ENCODE peak calls at places on chromosomes 13 and 19, in six cellular contexts. One of them, this sample, is unnamed.

GRCh38 chr13:79995334-79995733 is 345.6 kb downstream of the SPRY2 start:
- DNase-seq in neuronal stem cell: no peak
- DNase-seq in H1: no peak
- DNase-seq in IMR-90: peak
- DNase-seq in H9: no peak
- DNase-seq in mesenchymal stem cell: peak
- DNase-seq in this sample: peak

GRCh38 chr19:805600-806550 is 8.6 kb downstream of the PTBP1 start:
- DNase-seq in neuronal stem cell: no peak
- DNase-seq in H9: no peak
- DNase-seq in H1: no peak
- DNase-seq in IMR-90: no peak
- DNase-seq in mesenchymal stem cell: no peak
- DNase-seq in this sample: no peak

GRCh38 chr19:58317481-58318072 is 9.2 kb upstream of the ZSCAN22 start:
- DNase-seq in H1: no peak
- DNase-seq in neuronal stem cell: peak
- DNase-seq in H9: no peak
- DNase-seq in IMR-90: peak
- DNase-seq in mesenchymal stem cell: peak
- DNase-seq in this sample: peak

GRCh38 chr19:18387395-18387794 is 1.4 kb downstream of the GDF15 start:
- DNase-seq in IMR-90: no peak
- DNase-seq in H9: no peak
- DNase-seq in H1: no peak
- DNase-seq in neuronal stem cell: no peak
- DNase-seq in mesenchymal stem cell: peak
- DNase-seq in this sample: no peak

GRCh38 chr19:34519602-34520001 is 38.0 kb downstream of the WTIP start:
- DNase-seq in H1: no peak
- DNase-seq in mesenchymal stem cell: no peak
- DNase-seq in neuronal stem cell: no peak
- DNase-seq in H9: no peak
- DNase-seq in IMR-90: no peak
- DNase-seq in this sample: no peak

GRCh38 chr19:45976180-45976579 is 2.5 kb upstream of the NOVA2 start:
- DNase-seq in mesenchymal stem cell: peak
- DNase-seq in IMR-90: no peak
- DNase-seq in H9: no peak
- DNase-seq in H1: no peak
- DNase-seq in neuronal stem cell: no peak
- DNase-seq in this sample: no peak

GRCh38 chr19:10389863-10390262 is 9.5 kb upstream of the TYK2 start:
- DNase-seq in IMR-90: no peak
- DNase-seq in H1: no peak
- DNase-seq in mesenchymal stem cell: no peak
- DNase-seq in neuronal stem cell: no peak
- DNase-seq in H9: peak
- DNase-seq in this sample: peak

GRCh38 chr19:36719687-36720556 is 32.5 kb downstream of the ZNF567 start:
- DNase-seq in neuronal stem cell: no peak
- DNase-seq in IMR-90: no peak
- DNase-seq in H9: no peak
- DNase-seq in mesenchymal stem cell: peak
- DNase-seq in H1: no peak
- DNase-seq in this sample: peak

GRCh38 chr19:55063492-55063843 is 520 bp upstream of the RDH13 start:
- DNase-seq in IMR-90: no peak
- DNase-seq in H1: no peak
- DNase-seq in mesenchymal stem cell: no peak
- DNase-seq in neuronal stem cell: no peak
- DNase-seq in H9: no peak
- DNase-seq in this sample: no peak

GRCh38 chr13:50094615-50095293 is 79.5 kb downstream of the KCNRG start:
- DNase-seq in H9: no peak
- DNase-seq in mesenchymal stem cell: no peak
- DNase-seq in neuronal stem cell: no peak
- DNase-seq in IMR-90: peak
- DNase-seq in H1: no peak
- DNase-seq in this sample: no peak

GRCh38 chr13:110560606-110561334 is 752 bp downstream of the RAB20 start:
- DNase-seq in neuronal stem cell: peak
- DNase-seq in H9: peak
- DNase-seq in H1: no peak
- DNase-seq in mesenchymal stem cell: peak
- DNase-seq in IMR-90: no peak
- DNase-seq in this sample: peak

GRCh38 chr13:111972261-111972780 is 94.6 kb upstream of the SOX1 start:
- DNase-seq in mesenchymal stem cell: no peak
- DNase-seq in IMR-90: no peak
- DNase-seq in neuronal stem cell: no peak
- DNase-seq in H1: no peak
- DNase-seq in H9: peak
- DNase-seq in this sample: no peak

GRCh38 chr13:33785384-33785783 is 32.6 kb upstream of the RFC3 start:
- DNase-seq in H9: no peak
- DNase-seq in H1: no peak
- DNase-seq in IMR-90: no peak
- DNase-seq in neuronal stem cell: no peak
- DNase-seq in mesenchymal stem cell: no peak
- DNase-seq in this sample: peak

GRCh38 chr19:38759590-38760003 is 13.7 kb downstream of the LGALS7 start:
- DNase-seq in IMR-90: no peak
- DNase-seq in mesenchymal stem cell: no peak
- DNase-seq in H1: no peak
- DNase-seq in H9: no peak
- DNase-seq in neuronal stem cell: no peak
- DNase-seq in this sample: no peak

GRCh38 chr19:40530091-40530901 is 46.4 kb upstream of the SHKBP1 start:
- DNase-seq in H1: no peak
- DNase-seq in neuronal stem cell: peak
- DNase-seq in mesenchymal stem cell: no peak
- DNase-seq in IMR-90: no peak
- DNase-seq in H9: peak
- DNase-seq in this sample: peak

GRCh38 chr13:111629933-111630332 is 309.5 kb downstream of the TEX29 start:
- DNase-seq in mesenchymal stem cell: no peak
- DNase-seq in H1: no peak
- DNase-seq in H9: peak
- DNase-seq in IMR-90: no peak
- DNase-seq in neuronal stem cell: no peak
- DNase-seq in this sample: no peak

GRCh38 chr19:588758-589692 is 656 bp upstream of the HCN2 start:
- DNase-seq in IMR-90: no peak
- DNase-seq in H9: peak
- DNase-seq in H1: no peak
- DNase-seq in mesenchymal stem cell: no peak
- DNase-seq in neuronal stem cell: no peak
- DNase-seq in this sample: no peak

GRCh38 chr19:35740423-35741215 is 1.6 kb downstream of the IGFLR1 start:
- DNase-seq in neuronal stem cell: peak
- DNase-seq in H1: peak
- DNase-seq in IMR-90: peak
- DNase-seq in mesenchymal stem cell: peak
- DNase-seq in H9: peak
- DNase-seq in this sample: peak

GRCh38 chr13:113748101-113748861 is 10.7 kb upstream of the TMEM255B start:
- DNase-seq in H1: no peak
- DNase-seq in neuronal stem cell: no peak
- DNase-seq in IMR-90: no peak
- DNase-seq in H9: no peak
- DNase-seq in mesenchymal stem cell: no peak
- DNase-seq in this sample: no peak

GRCh38 chr13:98664047-98664446 is 87.1 kb upstream of the STK24 start:
- DNase-seq in mesenchymal stem cell: peak
- DNase-seq in neuronal stem cell: no peak
- DNase-seq in IMR-90: peak
- DNase-seq in H1: no peak
- DNase-seq in H9: no peak
- DNase-seq in this sample: peak

GRCh38 chr19:19064098-19064722 is 416 bp downstream of the SLC25A42 start:
- DNase-seq in H9: no peak
- DNase-seq in IMR-90: no peak
- DNase-seq in mesenchymal stem cell: no peak
- DNase-seq in H1: no peak
- DNase-seq in neuronal stem cell: no peak
- DNase-seq in this sample: no peak

GRCh38 chr13:41458187-41458938 is 1.0 kb downstream of the RGCC start:
- DNase-seq in IMR-90: peak
- DNase-seq in mesenchymal stem cell: peak
- DNase-seq in H1: no peak
- DNase-seq in neuronal stem cell: no peak
- DNase-seq in H9: peak
- DNase-seq in this sample: peak

GRCh38 chr19:53881482-53882390 is at the start of gene PRKCG:
- DNase-seq in H1: no peak
- DNase-seq in mesenchymal stem cell: peak
- DNase-seq in IMR-90: no peak
- DNase-seq in H9: peak
- DNase-seq in neuronal stem cell: peak
- DNase-seq in this sample: peak

GRCh38 chr13:102913924-102914628 is 68.2 kb downstream of the ERCC5 start:
- DNase-seq in H1: no peak
- DNase-seq in H9: no peak
- DNase-seq in IMR-90: peak
- DNase-seq in mesenchymal stem cell: no peak
- DNase-seq in neuronal stem cell: no peak
- DNase-seq in this sample: no peak

GRCh38 chr19:15636026-15636425 is 4.7 kb upstream of the CYP4F3 start:
- DNase-seq in mesenchymal stem cell: no peak
- DNase-seq in neuronal stem cell: no peak
- DNase-seq in H9: no peak
- DNase-seq in IMR-90: no peak
- DNase-seq in H1: no peak
- DNase-seq in this sample: no peak

DNA sequence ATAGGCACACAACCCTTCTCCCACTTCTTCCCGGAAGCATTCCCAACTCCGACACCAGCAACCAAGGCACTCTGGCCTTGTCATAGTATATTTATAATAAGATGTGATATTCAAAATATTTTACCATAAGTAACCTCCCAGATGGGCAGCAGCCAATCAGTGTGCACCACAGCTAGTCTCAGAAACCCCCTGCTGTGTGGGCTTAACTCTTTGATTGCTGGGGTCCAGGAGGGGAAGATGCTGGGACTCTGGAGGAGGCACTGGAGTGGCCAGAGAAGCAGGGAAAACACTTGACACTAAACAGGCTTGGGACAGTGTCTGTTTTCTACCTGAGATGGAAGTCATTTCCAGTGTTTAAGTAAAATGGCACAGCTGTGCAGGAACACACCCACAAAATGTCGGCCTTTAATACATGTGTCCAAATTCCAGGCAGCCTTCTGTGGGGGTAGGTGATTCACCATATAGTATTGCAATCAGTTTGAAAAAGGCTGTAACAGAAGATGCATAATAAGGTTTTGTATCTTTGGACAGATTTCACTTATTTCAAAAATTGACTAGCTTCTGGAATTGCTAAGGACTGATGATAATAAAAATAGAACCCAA is 100.7 kb downstream of the MBNL2 start:
- DNase-seq in neuronal stem cell: no peak
- DNase-seq in H1: no peak
- DNase-seq in H9: no peak
- DNase-seq in mesenchymal stem cell: no peak
- DNase-seq in IMR-90: peak
- DNase-seq in this sample: no peak
- H3K27ac ChIP-seq in neuronal stem cell: no peak
- H3K27ac ChIP-seq in H1: no peak
- H3K27ac ChIP-seq in H9: no peak
- H3K27ac ChIP-seq in mesenchymal stem cell: no peak
- H3K27ac ChIP-seq in IMR-90: peak
- H3K27ac ChIP-seq in this sample: no peak

DNA sequence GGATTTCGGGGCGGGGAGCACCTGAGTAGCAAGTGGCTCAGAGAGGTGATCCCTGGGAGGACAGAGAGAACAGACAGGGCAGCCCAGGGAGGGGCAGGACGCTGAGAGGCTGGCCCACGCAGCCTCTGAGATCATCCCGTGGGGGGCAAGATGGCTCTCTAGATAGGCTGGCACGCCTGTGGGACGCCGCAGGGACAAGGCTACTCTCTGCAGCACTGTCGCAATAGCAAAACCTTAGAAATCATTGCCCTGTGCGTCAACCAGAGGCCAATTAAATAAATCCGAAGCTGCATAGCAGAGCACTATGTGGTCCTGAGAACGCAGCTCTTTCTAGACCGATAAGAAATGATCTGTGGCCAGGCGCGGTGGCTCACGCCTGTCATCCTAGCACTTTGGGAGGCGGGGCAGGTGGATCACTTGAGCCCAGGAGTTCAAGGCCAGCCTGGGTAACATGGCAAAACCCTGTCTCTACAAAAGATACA is 5.1 kb downstream of the PEX11G start:
- DNase-seq in H9: no peak
- DNase-seq in mesenchymal stem cell: no peak
- DNase-seq in H1: no peak
- DNase-seq in neuronal stem cell: no peak
- DNase-seq in IMR-90: no peak
- DNase-seq in this sample: no peak
- H3K4me2 ChIP-seq in H9: no peak
- H3K4me2 ChIP-seq in mesenchymal stem cell: no peak
- H3K4me2 ChIP-seq in H1: peak
- H3K4me2 ChIP-seq in neuronal stem cell: no peak
- H3K4me2 ChIP-seq in IMR-90: no peak
- H3K4me2 ChIP-seq in this sample: no peak

DNA sequence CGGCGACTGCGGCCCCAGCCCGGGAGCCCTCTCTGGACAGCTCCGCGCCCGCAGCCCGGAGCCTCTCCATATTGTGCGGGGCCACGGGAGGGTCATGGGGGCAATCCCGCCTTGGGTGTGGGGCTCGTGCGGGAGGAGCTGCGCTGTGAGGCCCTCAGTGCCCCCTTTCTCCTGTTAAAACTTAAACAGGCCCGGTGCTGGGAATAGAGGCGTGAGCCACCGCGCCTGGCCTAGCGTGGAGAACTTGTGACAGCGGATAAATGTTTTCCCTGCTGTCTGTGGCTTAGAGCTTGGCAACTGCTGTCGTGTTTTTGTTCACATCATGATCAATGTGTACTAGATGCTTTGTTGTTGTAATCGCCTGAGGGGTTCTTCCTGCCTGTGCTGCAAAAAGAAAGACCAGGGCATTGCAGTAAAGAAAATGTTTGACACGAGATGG is 588 bp downstream of the ZNF844 start:
- DNase-seq in H9: no peak
- DNase-seq in neuronal stem cell: no peak
- DNase-seq in mesenchymal stem cell: peak
- DNase-seq in IMR-90: peak
- DNase-seq in H1: no peak
- DNase-seq in this sample: peak
- H3K4ac ChIP-seq in H9: no peak
- H3K4ac ChIP-seq in neuronal stem cell: no peak
- H3K4ac ChIP-seq in mesenchymal stem cell: no peak
- H3K4ac ChIP-seq in IMR-90: no peak
- H3K4ac ChIP-seq in H1: no peak
- H3K4ac ChIP-seq in this sample: no peak

DNA sequence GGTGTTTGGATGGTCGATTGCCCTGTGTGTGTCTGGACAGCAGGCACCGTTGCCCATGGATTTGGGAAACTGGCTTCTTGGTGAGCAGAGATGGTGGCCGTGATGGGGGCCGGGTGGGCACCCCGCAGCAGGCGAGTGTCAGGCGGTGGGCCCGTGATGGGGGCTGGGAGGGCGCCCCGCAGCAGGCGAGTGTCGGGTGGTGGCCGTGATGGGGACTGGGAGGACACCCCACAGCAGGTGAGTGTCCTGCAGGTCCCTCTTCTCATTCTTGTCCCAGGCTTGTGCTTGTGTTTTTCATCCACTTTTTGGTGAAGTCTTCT is 86.5 kb downstream of the KDM4B start:
- DNase-seq in mesenchymal stem cell: no peak
- DNase-seq in H1: no peak
- DNase-seq in neuronal stem cell: no peak
- DNase-seq in IMR-90: no peak
- DNase-seq in H9: no peak
- DNase-seq in this sample: no peak
- H3K27ac ChIP-seq in mesenchymal stem cell: no peak
- H3K27ac ChIP-seq in H1: no peak
- H3K27ac ChIP-seq in neuronal stem cell: no peak
- H3K27ac ChIP-seq in IMR-90: no peak
- H3K27ac ChIP-seq in H9: no peak
- H3K27ac ChIP-seq in this sample: no peak